ENCODE peak calls at places on chromosomes 5 and 9, in four cellular contexts. T, X, J and E are unnamed samples.

GRCh38 chr5:167950126-167950721 is 341.2 kb upstream of the WWC1 start:
- DNase-seq in T (no peak), X (peak), J (no peak), E (peak)

GRCh38 chr5:1702318-1702717 is 97.3 kb downstream of the MRPL36 start:
- DNase-seq in T (no peak), X (no peak), J (no peak), E (no peak)

GRCh38 chr9:4781408-4781807 is 11.3 kb upstream of the RCL1 start:
- DNase-seq in J (no peak), X (no peak), T (no peak), E (no peak)

GRCh38 chr5:154456540-154456939 is 10.7 kb downstream of the SAP30L start:
- DNase-seq in X (no peak), J (no peak), T (no peak), E (no peak)

GRCh38 chr5:58410441-58410840 is 49.4 kb downstream of the PLK2 start:
- DNase-seq in X (peak), J (peak), T (no peak), E (peak)

GRCh38 chr5:179530069-179530998 is 20.0 kb upstream of the RUFY1 start:
- DNase-seq in J (no peak), T (peak), X (no peak), E (no peak)

GRCh38 chr9:83062011-83062652 is 810 bp downstream of the RASEF start:
- DNase-seq in X (peak), T (no peak), J (no peak), E (no peak)

GRCh38 chr9:6664204-6664683 is 18.7 kb upstream of the GLDC start:
- DNase-seq in J (no peak), T (no peak), X (no peak), E (no peak)

GRCh38 chr5:73135429-73136276 is 15.3 kb downstream of the TMEM171 start:
- DNase-seq in J (no peak), T (no peak), X (peak), E (no peak)

GRCh38 chr5:17290620-17290974 is 73.2 kb downstream of the BASP1 start:
- DNase-seq in X (no peak), J (no peak), T (no peak), E (no peak)

GRCh38 chr5:39624890-39625289 is 200.1 kb upstream of the DAB2 start:
- DNase-seq in X (no peak), J (no peak), T (no peak), E (no peak)

GRCh38 chr9:16369427-16369826 is 501.0 kb downstream of the BNC2 start:
- DNase-seq in X (no peak), J (no peak), T (no peak), E (no peak)

GRCh38 chr9:120299785-120300184 is 280.2 kb downstream of the CDK5RAP2 start:
- DNase-seq in X (no peak), J (no peak), T (no peak), E (no peak)
- TF ChIP-seq CTCF in X (no peak), J (no peak), T (no peak), E (no peak)

GRCh38 chr5:31827862-31828261 is 188.9 kb downstream of the PDZD2 start:
- DNase-seq in T (no peak), J (no peak), X (peak), E (no peak)

GRCh38 chr5:31819926-31820516 is 181.1 kb downstream of the PDZD2 start:
- DNase-seq in J (no peak), T (no peak), X (no peak), E (no peak)

GRCh38 chr5:31825775-31826068 is 186.8 kb downstream of the PDZD2 start:
- DNase-seq in X (no peak), T (no peak), J (no peak), E (no peak)

GRCh38 chr5:31824886-31825774 is 186.2 kb downstream of the PDZD2 start:
- DNase-seq in T (no peak), J (peak), X (peak), E (peak)

GRCh38 chr5:31823477-31823876 is 184.5 kb downstream of the PDZD2 start:
- DNase-seq in X (no peak), J (no peak), T (no peak), E (no peak)
- TF ChIP-seq CTCF in X (no peak), J (no peak), T (no peak), E (no peak)

DNA sequence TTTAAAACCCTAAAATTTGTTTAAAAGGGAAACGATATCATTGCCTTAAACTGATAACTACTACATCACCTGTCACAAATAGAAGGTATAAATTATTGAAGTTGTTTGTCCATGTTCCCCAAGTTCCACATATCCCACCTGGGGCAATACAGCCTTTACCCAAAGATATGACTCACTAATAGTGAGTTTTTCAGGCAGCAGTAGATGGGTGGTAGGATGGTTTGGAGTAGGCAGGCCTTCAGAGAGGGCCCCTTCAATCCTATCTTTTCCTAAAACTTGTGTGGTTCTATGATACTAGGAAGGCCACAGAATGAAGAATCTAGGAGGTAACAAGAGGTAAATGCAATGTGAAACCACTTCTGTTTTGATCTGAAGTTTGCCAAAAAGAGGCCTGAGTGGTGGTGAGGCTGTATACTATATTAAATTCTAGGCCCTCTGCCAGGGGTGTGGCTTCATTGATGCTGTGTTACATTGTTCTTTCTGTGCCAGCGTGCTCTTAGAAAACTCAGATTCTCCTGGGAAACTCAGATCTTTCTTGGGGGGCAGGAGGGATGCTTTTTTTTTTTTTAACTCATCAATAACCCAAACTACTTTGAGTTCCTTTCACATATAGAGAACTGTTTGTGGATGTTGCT is 7.2 kb downstream of the CYSTM1 start:
- DNase-seq in J (no peak), X (peak), T (no peak), E (no peak)
- TF ChIP-seq CTCF in J (no peak), X (no peak), T (no peak), E (no peak)

GRCh38 chr9:116599342-116599884 is 87.7 kb upstream of the TRIM32 start:
- DNase-seq in J (no peak), T (no peak), X (no peak), E (no peak)
- TF ChIP-seq CTCF in J (peak), T (no peak), X (peak), E (no peak)

DNA sequence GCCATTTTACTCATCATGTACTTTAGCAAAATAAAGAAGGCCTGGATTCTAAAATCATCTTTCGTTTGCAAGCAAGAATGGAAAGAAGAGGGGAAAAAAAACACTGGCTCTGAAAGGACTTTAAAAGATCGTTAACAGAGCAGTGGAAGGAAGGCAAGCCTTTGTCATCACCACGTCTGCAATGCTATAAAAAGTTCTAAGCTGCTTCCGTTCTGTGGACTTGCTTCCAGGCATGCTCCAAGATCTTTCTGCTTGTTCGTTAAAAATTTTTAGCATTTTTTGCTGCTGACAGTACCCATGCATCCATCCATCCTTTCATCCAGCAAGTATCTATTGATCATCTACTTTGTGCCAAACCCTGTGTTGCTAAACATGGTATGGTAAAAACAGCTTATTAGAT is 226.5 kb downstream of the GABBR2 start:
- DNase-seq in T (no peak), X (no peak), J (no peak), E (no peak)
- TF ChIP-seq CTCF in T (no peak), X (no peak), J (no peak), E (no peak)

GRCh38 chr5:131000289-131000688 is 164.8 kb downstream of the HINT1 start:
- DNase-seq in J (no peak), X (no peak), T (no peak), E (no peak)

GRCh38 chr5:131008329-131008728 is 156.7 kb downstream of the HINT1 start:
- DNase-seq in X (no peak), T (no peak), J (no peak), E (no peak)

GRCh38 chr5:131001507-131001906 is 163.5 kb downstream of the HINT1 start:
- DNase-seq in T (no peak), J (no peak), X (no peak), E (no peak)

GRCh38 chr5:131005963-131006684 is 158.9 kb downstream of the HINT1 start:
- DNase-seq in T (no peak), J (no peak), X (peak), E (no peak)
- TF ChIP-seq CTCF in T (peak), J (no peak), X (peak), E (peak)

DNA sequence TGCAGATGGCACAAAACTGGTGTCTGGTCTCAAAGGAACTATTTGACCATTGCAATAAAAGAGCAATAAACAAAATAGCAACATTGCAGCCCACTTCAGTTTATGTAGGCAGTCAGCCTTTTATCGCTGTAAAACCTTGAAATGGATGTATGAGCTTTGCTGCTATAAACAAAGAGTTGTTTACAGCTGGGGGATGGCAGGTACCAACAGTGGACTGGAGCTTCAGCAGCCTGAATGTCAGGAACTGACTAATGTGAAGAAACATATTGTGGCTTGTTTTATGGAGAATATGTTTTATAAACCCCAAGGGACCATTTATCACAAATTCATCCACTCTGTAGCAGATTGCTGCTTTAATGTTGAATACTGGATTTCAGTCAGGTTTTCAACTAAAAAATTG is 77.9 kb downstream of the PTPRD start:
- DNase-seq in J (no peak), T (no peak), X (no peak), E (no peak)
- TF ChIP-seq CTCF in J (no peak), T (no peak), X (no peak), E (no peak)